ENCODE peak calls at places on chromosomes 5 and 9, in eight cellular contexts. D is body of pancreas, W is fibroblast of lung, Z is HFF-Myc, X is adrenal gland, M is keratinocyte, Q is AG10803, B is pancreas. G is an unnamed sample.

GRCh38 chr5:42715791-42716190 is 40.8 kb upstream of the CCDC152 start:
- DNase-seq in D (no peak), W (peak), Z (no peak), X (no peak), M (no peak), Q (peak), B (no peak), G (no peak)

GRCh38 chr9:113657765-113658564 is 194.4 kb downstream of the RGS3 start:
- DNase-seq in D (peak), W (peak), Z (peak), X (peak), M (peak), Q (peak), B (peak), G (peak)

GRCh38 chr5:59328801-59329296 is 564.7 kb downstream of the PDE4D start:
- DNase-seq in D (no peak), W (peak), Z (no peak), X (no peak), M (no peak), Q (peak), B (no peak), G (peak)

GRCh38 chr5:169803077-169803981 is 166.3 kb downstream of the DOCK2 start:
- DNase-seq in D (peak), W (peak), Z (peak), X (peak), M (no peak), Q (peak), B (no peak), G (peak)

GRCh38 chr5:168481330-168481788 is 4.9 kb upstream of the RARS1 start:
- DNase-seq in D (no peak), W (no peak), Z (no peak), X (no peak), M (no peak), Q (no peak), B (no peak), G (no peak)

GRCh38 chr9:14323083-14323968 is 9.4 kb upstream of the NFIB start:
- DNase-seq in D (no peak), W (peak), Z (no peak), X (no peak), M (no peak), Q (no peak), B (no peak), G (no peak)

GRCh38 chr5:168020522-168021294 is 270.7 kb upstream of the WWC1 start:
- DNase-seq in D (no peak), W (peak), Z (no peak), X (no peak), M (no peak), Q (no peak), B (no peak), G (peak)

GRCh38 chr5:53023969-53024368 is 34.8 kb downstream of the ITGA2 start:
- DNase-seq in D (no peak), W (peak), Z (no peak), X (peak), M (no peak), Q (peak), B (no peak), G (peak)

GRCh38 chr9:13719410-13719809 is 439.9 kb upstream of the MPDZ start:
- DNase-seq in D (no peak), W (peak), Z (no peak), X (no peak), M (no peak), Q (no peak), B (no peak), G (peak)

GRCh38 chr5:164053123-164053522 is 547.7 kb downstream of the MAT2B start:
- DNase-seq in D (no peak), W (no peak), Z (no peak), X (no peak), M (no peak), Q (no peak), B (no peak), G (no peak)

GRCh38 chr9:126417684-126418083 is 91.1 kb downstream of the MVB12B start:
- DNase-seq in D (no peak), W (no peak), Z (no peak), X (no peak), M (no peak), Q (no peak), B (no peak), G (no peak)

GRCh38 chr5:140870221-140871201 is 1.8 kb downstream of the PCDHA11 start:
- DNase-seq in D (no peak), W (no peak), Z (no peak), X (no peak), M (no peak), Q (no peak), B (no peak), G (no peak)

GRCh38 chr9:22401671-22402070 is 45.0 kb upstream of the DMRTA1 start:
- DNase-seq in D (no peak), W (no peak), Z (no peak), X (no peak), M (no peak), Q (no peak), B (no peak), G (no peak)

GRCh38 chr5:103035701-103036100 is 84.2 kb downstream of the GIN1 start:
- DNase-seq in D (no peak), W (no peak), Z (no peak), X (no peak), M (no peak), Q (peak), B (no peak), G (no peak)

GRCh38 chr5:181140766-181141165 is 6.6 kb upstream of the OR2V2 start:
- DNase-seq in D (no peak), W (no peak), Z (no peak), X (no peak), M (no peak), Q (no peak), B (no peak), G (no peak)

GRCh38 chr5:181136361-181136955 is 5.5 kb upstream of the OR2V1 start:
- DNase-seq in D (no peak), W (no peak), Z (no peak), X (no peak), M (no peak), Q (no peak), B (no peak), G (no peak)

GRCh38 chr5:181134259-181134658 is 3.3 kb upstream of the OR2V1 start:
- DNase-seq in D (no peak), W (no peak), Z (no peak), X (no peak), M (no peak), Q (no peak), B (no peak), G (no peak)

GRCh38 chr5:181142054-181142453 is 5.3 kb upstream of the OR2V2 start:
- DNase-seq in D (no peak), W (no peak), Z (no peak), X (no peak), M (no peak), Q (no peak), B (no peak), G (no peak)

DNA sequence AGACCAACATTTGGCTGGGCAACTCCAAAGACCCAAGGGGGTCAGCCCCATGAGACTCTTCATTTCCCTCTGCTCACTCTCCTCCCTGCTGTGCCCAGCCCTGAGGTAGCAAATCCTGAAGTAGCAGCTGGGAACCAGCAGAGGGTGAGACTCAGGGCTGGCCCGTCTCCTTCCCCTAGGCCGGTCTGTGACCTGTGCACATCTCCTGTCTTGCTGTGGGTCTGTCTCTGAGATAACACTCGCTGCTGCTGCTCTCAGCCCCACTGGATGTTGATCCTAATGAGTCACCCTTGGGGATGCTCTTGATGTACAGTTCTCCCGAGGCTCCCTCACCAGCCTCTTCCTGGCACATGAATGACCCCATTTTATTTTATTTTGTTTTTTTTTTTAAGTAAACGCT is 7.3 kb upstream of the OR2V1 start:
- DNase-seq in D (no peak), W (no peak), Z (no peak), X (no peak), M (no peak), Q (no peak), B (no peak), G (no peak)
- TF ChIP-seq CTCF in D (no peak), W (no peak), Z (no peak), X (no peak), M (no peak), Q (no peak), B (no peak), G (no peak)

GRCh38 chr9:127562841-127563523 is 49.1 kb upstream of the STXBP1 start:
- DNase-seq in D (no peak), W (peak), Z (no peak), X (no peak), M (no peak), Q (peak), B (no peak), G (peak)
- H3K4me3 ChIP-seq in D (no peak), W (peak), Z (peak), X (no peak), M (peak), Q (peak), B (no peak), G (peak)

GRCh38 chr5:108629779-108630178 is 117.9 kb upstream of the FER start:
- DNase-seq in D (no peak), W (no peak), Z (no peak), X (no peak), M (no peak), Q (no peak), B (no peak), G (no peak)

GRCh38 chr5:108619815-108620214 is 127.9 kb upstream of the FER start:
- DNase-seq in D (no peak), W (no peak), Z (no peak), X (no peak), M (no peak), Q (no peak), B (no peak), G (no peak)

GRCh38 chr5:108620516-108620915 is 127.2 kb upstream of the FER start:
- DNase-seq in D (no peak), W (no peak), Z (no peak), X (no peak), M (no peak), Q (no peak), B (no peak), G (no peak)

GRCh38 chr5:108625654-108626053 is 122.0 kb upstream of the FER start:
- DNase-seq in D (no peak), W (no peak), Z (no peak), X (no peak), M (no peak), Q (no peak), B (no peak), G (no peak)

DNA sequence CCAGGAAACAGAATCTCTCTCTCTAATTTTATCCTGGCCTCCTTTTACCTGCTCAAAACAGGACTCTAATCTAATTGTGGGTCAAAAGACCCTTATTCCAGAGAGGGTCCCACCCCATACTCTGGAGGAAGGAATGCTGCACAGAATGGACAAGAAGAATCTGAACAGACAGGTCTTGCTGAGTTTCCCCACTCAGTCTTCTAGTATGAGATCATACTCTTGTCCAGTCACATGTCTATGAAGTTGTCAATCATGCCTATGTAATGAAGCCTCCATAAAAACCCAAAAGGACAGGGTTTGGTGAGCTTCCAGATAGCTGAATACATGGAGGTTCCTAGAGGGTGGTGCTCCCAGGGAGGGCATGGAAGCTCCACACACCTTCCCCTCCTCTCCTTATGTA is 123.9 kb upstream of the FER start:
- DNase-seq in D (no peak), W (no peak), Z (no peak), X (no peak), M (no peak), Q (no peak), B (no peak), G (no peak)
- TF ChIP-seq CTCF in D (no peak), W (no peak), Z (no peak), X (no peak), M (no peak), Q (no peak), B (no peak), G (no peak)

GRCh38 chr9:69671291-69671903 is 774 bp downstream of the APBA1 start:
- DNase-seq in D (no peak), W (no peak), Z (no peak), X (peak), M (no peak), Q (no peak), B (no peak), G (no peak)
- H3K4me3 ChIP-seq in D (peak), W (peak), Z (peak), X (peak), M (peak), Q (peak), B (peak), G (peak)

DNA sequence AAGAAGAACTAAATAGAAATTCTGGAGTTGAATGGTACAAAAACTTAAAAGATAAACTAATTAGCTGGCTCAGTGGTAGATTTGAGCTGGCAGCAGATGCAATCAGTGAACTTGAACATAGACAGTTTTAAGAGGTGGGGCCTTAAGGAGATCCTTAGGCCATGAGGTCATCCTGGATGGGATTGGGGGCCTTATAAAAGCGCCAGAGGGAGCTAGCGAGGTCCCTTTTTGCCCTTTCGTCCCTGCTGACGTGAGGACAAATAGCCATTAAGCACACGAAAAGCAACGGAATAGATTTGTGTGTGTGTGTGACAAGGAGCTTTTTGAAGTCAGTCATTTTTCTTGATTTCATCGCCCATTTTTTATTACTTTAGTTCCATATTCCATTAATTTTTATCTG is 83.3 kb downstream of the ZNF354C start:
- DNase-seq in D (no peak), W (peak), Z (no peak), X (no peak), M (no peak), Q (peak), B (no peak), G (peak)
- TF ChIP-seq CTCF in D (no peak), W (peak), Z (peak), X (no peak), M (no peak), Q (peak), B (no peak), G (no peak)

GRCh38 chr5:644509-644908 is 32.4 kb downstream of the CEP72 start:
- DNase-seq in D (no peak), W (no peak), Z (no peak), X (no peak), M (no peak), Q (no peak), B (no peak), G (no peak)
- H3K4me3 ChIP-seq in D (no peak), W (no peak), Z (no peak), X (no peak), M (no peak), Q (no peak), B (no peak), G (no peak)